ENCODE peak calls at places on chromosomes 3 and 15, in four cellular contexts. L, N, U and V are unnamed samples.

GRCh38 chr3:125959317-125960065 is 9.5 kb upstream of the ROPN1B start:
- DNase-seq in L (no peak), N (no peak), U (no peak), V (no peak)

GRCh38 chr3:136979684-136980083 is 21.9 kb downstream of the IL20RB start:
- DNase-seq in L (no peak), N (no peak), U (no peak), V (no peak)

GRCh38 chr3:127607675-127608361 is 9.6 kb downstream of the MCM2 start:
- DNase-seq in L (no peak), N (no peak), U (no peak), V (no peak)

GRCh38 chr3:114213669-114214541 is 23.5 kb downstream of the ZNF80 start:
- DNase-seq in L (no peak), N (peak), U (no peak), V (no peak)

GRCh38 chr3:17795733-17796132 is 53.3 kb upstream of the TBC1D5 start:
- DNase-seq in L (no peak), N (no peak), U (no peak), V (no peak)

GRCh38 chr15:56844892-56845291 is 73.6 kb upstream of the TCF12 start:
- DNase-seq in L (no peak), N (no peak), U (no peak), V (no peak)

GRCh38 chr3:194368918-194369317 is 625 bp downstream of the LRRC15 start:
- DNase-seq in L (no peak), N (no peak), U (no peak), V (no peak)

GRCh38 chr15:41490355-41490754 is 3.3 kb upstream of the ITPKA start:
- DNase-seq in L (peak), N (peak), U (no peak), V (no peak)

GRCh38 chr3:25297667-25298585 is 130.1 kb upstream of the RARB start:
- DNase-seq in L (no peak), N (no peak), U (no peak), V (no peak)

GRCh38 chr3:42557849-42558248 is 23.9 kb downstream of the SEC22C start:
- DNase-seq in L (peak), N (no peak), U (no peak), V (peak)

GRCh38 chr3:101081990-101082389 is 88.8 kb upstream of the ABI3BP start:
- DNase-seq in L (no peak), N (no peak), U (no peak), V (no peak)

GRCh38 chr3:128483657-128484403 is 9.2 kb downstream of the GATA2 start:
- DNase-seq in L (no peak), N (no peak), U (no peak), V (no peak)

DNA sequence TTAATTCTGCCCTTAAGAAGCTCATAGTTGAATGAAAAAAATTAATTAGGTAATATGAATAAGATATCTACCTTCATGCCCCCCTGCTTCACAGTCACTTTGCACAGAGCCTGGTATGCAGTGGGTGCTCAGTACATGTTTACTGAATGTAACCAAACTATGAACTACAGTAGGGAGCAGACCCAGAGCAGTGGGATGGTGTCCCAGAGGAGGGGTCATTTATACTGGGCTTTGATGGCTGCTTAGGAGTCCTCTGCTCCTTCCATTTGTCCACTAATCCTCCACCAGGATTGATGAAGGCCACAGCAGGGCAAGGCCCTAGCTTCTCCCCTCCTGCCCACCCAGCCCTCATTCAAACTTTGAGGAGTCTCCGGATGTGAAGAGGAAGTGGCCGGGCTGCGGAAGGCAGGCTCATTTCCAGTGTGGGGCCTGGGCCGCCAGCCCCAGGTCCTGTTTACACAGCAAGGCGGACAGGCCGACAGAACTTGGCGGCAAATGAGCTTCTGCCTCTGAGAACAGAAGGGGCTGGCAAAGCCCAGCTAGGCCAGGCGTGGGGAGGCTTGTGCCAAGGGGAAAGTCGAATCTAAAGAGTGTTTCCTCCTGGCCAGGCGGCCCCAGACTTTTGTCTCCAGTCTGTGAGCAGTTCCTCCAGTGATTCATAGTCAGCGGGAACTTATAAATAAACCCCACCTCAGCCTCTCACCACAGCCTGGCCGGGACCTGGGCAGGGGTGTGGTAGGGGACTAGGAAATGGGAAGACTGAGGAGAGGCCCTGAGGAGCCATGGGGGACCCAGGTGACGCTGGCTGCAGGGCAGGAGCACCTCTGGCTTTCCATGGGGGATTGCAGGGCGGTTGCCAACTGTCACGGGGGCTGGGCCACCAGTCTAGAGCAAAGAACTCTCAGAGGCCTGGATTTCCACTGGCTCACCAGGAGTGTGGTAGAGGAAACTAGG is 51.6 kb upstream of the LCTL start:
- DNase-seq in L (peak), N (no peak), U (no peak), V (no peak)
- TF ChIP-seq ZNF274 in L (no peak), N (no peak), U (no peak), V (no peak)

GRCh38 chr3:23877324-23877980 is 39.3 kb downstream of the NKIRAS1 start:
- DNase-seq in L (peak), N (no peak), U (no peak), V (no peak)
- TF ChIP-seq YY1 in L (no peak), N (no peak), U (no peak), V (no peak)

GRCh38 chr3:175374705-175375104 is 515.6 kb downstream of the NAALADL2 start:
- DNase-seq in L (no peak), N (no peak), U (no peak), V (no peak)
- TF ChIP-seq SUZ12 in L (no peak), N (no peak), U (no peak), V (no peak)

GRCh38 chr3:195543642-195544536 is 764 bp upstream of the PPP1R2 start:
- DNase-seq in L (peak), N (no peak), U (peak), V (no peak)

GRCh38 chr3:195544634-195545033 is 1.5 kb upstream of the PPP1R2 start:
- DNase-seq in L (no peak), N (no peak), U (no peak), V (no peak)

GRCh38 chr3:195548496-195548895 is 5.4 kb upstream of the PPP1R2 start:
- DNase-seq in L (peak), N (no peak), U (no peak), V (no peak)

GRCh38 chr3:195548046-195548445 is 4.9 kb upstream of the PPP1R2 start:
- DNase-seq in L (no peak), N (no peak), U (no peak), V (no peak)

GRCh38 chr3:195546130-195546560 is 3.0 kb upstream of the PPP1R2 start:
- DNase-seq in L (peak), N (no peak), U (no peak), V (no peak)
- TF ChIP-seq ZNF274 in L (no peak), N (no peak), U (no peak), V (no peak)

GRCh38 chr15:39680868-39681267 is 100.0 kb downstream of the THBS1 start:
- DNase-seq in L (no peak), N (no peak), U (no peak), V (no peak)
- TF ChIP-seq YY1 in L (no peak), N (no peak), U (no peak), V (no peak)

GRCh38 chr3:12268050-12268449 is 20.8 kb upstream of the PPARG start:
- DNase-seq in L (no peak), N (no peak), U (no peak), V (no peak)

GRCh38 chr3:12266038-12266437 is 22.8 kb upstream of the PPARG start:
- DNase-seq in L (no peak), N (no peak), U (no peak), V (no peak)

GRCh38 chr3:12273045-12273695 is 15.7 kb upstream of the PPARG start:
- DNase-seq in L (no peak), N (peak), U (no peak), V (no peak)

GRCh38 chr3:12267380-12268030 is 21.4 kb upstream of the PPARG start:
- DNase-seq in L (no peak), N (no peak), U (no peak), V (no peak)

DNA sequence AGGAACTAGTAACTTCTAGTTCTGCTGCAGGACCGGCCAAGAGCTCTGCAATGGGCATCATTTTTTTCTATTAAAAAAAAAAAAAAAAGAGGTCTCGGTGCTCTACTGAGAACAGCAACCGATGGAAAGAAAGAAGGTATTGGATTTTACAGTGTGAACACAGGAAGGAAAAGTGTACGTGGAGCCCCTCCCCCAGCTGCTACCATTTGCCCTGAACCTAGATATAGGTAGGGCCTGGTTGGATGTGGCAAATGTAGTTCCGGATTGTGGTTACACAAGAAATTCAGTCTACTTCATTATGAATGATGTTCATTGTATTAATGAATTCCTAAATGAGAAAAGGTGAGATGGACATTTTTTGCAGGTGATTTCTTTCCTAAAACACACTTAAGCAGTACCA is 17.9 kb upstream of the PPARG start:
- DNase-seq in L (no peak), N (no peak), U (no peak), V (no peak)
- TF ChIP-seq SUZ12 in L (no peak), N (no peak), U (no peak), V (no peak)

DNA sequence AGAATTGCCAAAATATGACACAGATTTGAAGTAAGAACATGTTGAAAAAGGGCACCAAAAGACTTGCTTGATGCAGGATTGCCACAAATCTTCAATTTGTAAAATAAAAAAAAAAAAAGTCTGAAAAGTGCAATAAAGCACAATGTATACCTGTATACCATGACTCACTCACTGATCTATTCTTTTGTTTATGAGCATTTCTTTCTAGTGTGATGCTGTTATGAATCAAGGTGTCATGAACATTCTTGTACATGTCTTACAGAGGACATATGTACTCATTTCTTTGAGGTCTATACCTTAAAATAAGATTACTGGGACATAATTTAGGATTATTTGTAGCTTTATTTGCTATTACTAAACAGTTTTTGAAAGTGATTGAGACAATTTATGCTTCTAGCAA is 464.9 kb upstream of the RBMS3 start:
- DNase-seq in L (no peak), N (no peak), U (no peak), V (no peak)
- TF ChIP-seq ZNF274 in L (no peak), N (no peak), U (no peak), V (no peak)

GRCh38 chr15:96273317-96274086 is 57.0 kb upstream of the NR2F2 start:
- DNase-seq in L (no peak), N (peak), U (no peak), V (no peak)
- TF ChIP-seq YY1 in L (no peak), N (peak), U (no peak), V (no peak)